ENCODE peak calls at places on chromosome 4, in five cellular contexts. S is AG09319; P is ACHN; Q is activated T-helper 9 cell treated with anti-CD3 and anti-CD28 coated beads, Interleukin-2, amount 50 U/mL, for 16 hours; K is HTR-8/SVneo. D is an unnamed sample.

GRCh38 chr4:74109894-74110605 is 11.1 kb upstream of the CXCL2 start:
- DNase-seq in K (peak; percentile 17), S (peak; percentile 41), Q (no peak), P (peak; percentile 96), D (no peak)

GRCh38 chr4:146255874-146256273 is 41.5 kb downstream of the REELD1 start:
- DNase-seq in K (peak; percentile 45), S (no peak), P (peak; percentile 28), Q (no peak), D (no peak)

GRCh38 chr4:163107754-163108153 is 58.9 kb downstream of the NAF1 start:
- DNase-seq in S (no peak), P (peak; percentile 50), Q (no peak), K (no peak), D (no peak)

GRCh38 chr4:39486221-39486804 is 27.5 kb downstream of the LIAS start:
- DNase-seq in Q (no peak), P (no peak), S (no peak), K (no peak), D (peak; percentile 67)

GRCh38 chr4:149595500-149595899 is 220.1 kb downstream of the IQCM start:
- DNase-seq in K (peak; percentile 6), Q (no peak), P (no peak), S (no peak), D (no peak)

GRCh38 chr4:130068072-130068471 is 972.1 kb downstream of the C4orf33 start:
- DNase-seq in K (no peak), P (no peak), Q (no peak), S (no peak), D (no peak)

GRCh38 chr4:163193717-163194116 is 27.0 kb upstream of the NAF1 start:
- DNase-seq in K (no peak), Q (no peak), P (no peak), S (no peak), D (no peak)

GRCh38 chr4:84238247-84239090 is 260.6 kb downstream of the NKX6-1 start:
- DNase-seq in S (peak; percentile 8), K (no peak), Q (no peak), P (no peak), D (no peak)

GRCh38 chr4:73230865-73231517 is 27.6 kb downstream of the ANKRD17 start:
- DNase-seq in P (no peak), K (no peak), Q (no peak), S (no peak), D (no peak)

GRCh38 chr4:17284323-17285175 is 227.3 kb downstream of the QDPR start:
- DNase-seq in K (no peak), S (no peak), P (no peak), Q (no peak), D (no peak)

GRCh38 chr4:109730294-109731051 is 603 bp upstream of the PLA2G12A start:
- DNase-seq in K (peak; percentile 59), P (peak; percentile 66), Q (no peak), S (peak; percentile 18), D (peak; percentile 87)

GRCh38 chr4:6446130-6446482 is 26.3 kb downstream of the PPP2R2C start:
- DNase-seq in K (no peak), S (no peak), P (no peak), Q (no peak), D (no peak)

GRCh38 chr4:104351696-104352095 is 143.0 kb downstream of the CXXC4 start:
- DNase-seq in S (no peak), Q (no peak), K (no peak), P (no peak), D (no peak)

GRCh38 chr4:124943145-124943889 is 230.8 kb upstream of the ANKRD50 start:
- DNase-seq in S (no peak), P (no peak), K (peak; percentile 21), Q (no peak), D (no peak)

GRCh38 chr4:26522478-26522877 is 32.2 kb upstream of the CCKAR start:
- DNase-seq in S (peak; percentile 14), P (no peak), K (no peak), Q (no peak), D (no peak)

GRCh38 chr4:72394264-72394663 is 174.8 kb downstream of the ADAMTS3 start:
- DNase-seq in P (peak; percentile 93), Q (no peak), K (no peak), S (no peak), D (no peak)

GRCh38 chr4:112083587-112084347 is 61.5 kb upstream of the FAM241A start:
- DNase-seq in Q (no peak), S (no peak), K (peak; percentile 9), P (peak; percentile 4), D (no peak)

GRCh38 chr4:6471303-6472007 is 959 bp downstream of the PPP2R2C start:
- DNase-seq in Q (no peak), K (no peak), P (peak; percentile 19), S (no peak), D (peak; percentile 63)

GRCh38 chr4:100782356-100782755 is 264.5 kb upstream of the EMCN start:
- DNase-seq in S (no peak), P (no peak), Q (no peak), K (no peak), D (no peak)

GRCh38 chr4:110193822-110194761 is 4.3 kb downstream of the ELOVL6 start:
- DNase-seq in K (peak; percentile 91), P (peak; percentile 90), S (peak; percentile 37), Q (peak; percentile 46), D (peak; percentile 90)

GRCh38 chr4:142615324-142615665 is 230.8 kb downstream of the INPP4B start:
- DNase-seq in S (no peak), Q (no peak), K (peak; percentile 10), P (no peak), D (no peak)

GRCh38 chr4:102684605-102685052 is 76.1 kb downstream of the MANBA start:
- DNase-seq in Q (no peak), K (no peak), S (no peak), P (peak; percentile 7), D (no peak)

GRCh38 chr4:29046166-29046565 is 1674.0 kb upstream of the PCDH7 start:
- DNase-seq in Q (no peak), K (no peak), P (no peak), S (no peak), D (no peak)

GRCh38 chr4:11182586-11183357 is 245.9 kb downstream of the HS3ST1 start:
- DNase-seq in S (no peak), P (no peak), K (no peak), Q (no peak), D (no peak)

GRCh38 chr4:40579983-40580382 is 49.7 kb downstream of the RBM47 start:
- DNase-seq in P (no peak), K (no peak), Q (no peak), S (no peak), D (no peak)

GRCh38 chr4:7842384-7843279 is 97.0 kb downstream of the AFAP1 start:
- DNase-seq in S (peak; percentile 97), K (peak; percentile 84), Q (no peak), P (peak; percentile 97), D (no peak)

GRCh38 chr4:102263024-102263787 is 82.1 kb downstream of the SLC39A8 start:
- DNase-seq in Q (no peak), K (peak; percentile 22), S (peak; percentile 3), P (peak; percentile 64), D (no peak)

GRCh38 chr4:186081202-186081807 is 12.3 kb downstream of the TLR3 start:
- DNase-seq in K (no peak), P (no peak), Q (no peak), S (no peak), D (no peak)

GRCh38 chr4:8709729-8710360 is 117.3 kb downstream of the CPZ start:
- DNase-seq in P (no peak), S (no peak), K (no peak), Q (no peak), D (peak; percentile 80)

GRCh38 chr4:38237139-38237538 is 276.9 kb downstream of the PTTG2 start:
- DNase-seq in K (peak; percentile 20), S (peak; percentile 47), Q (no peak), P (no peak), D (no peak)